ENCODE peak calls at places on chromosomes 2 and 18, in ten cellular contexts. S is ovary; G is Karpas-422; E is H1; U is upper lobe of right lung; J is neuronal stem cell; K is uterus; P is CD8-positive, alpha-beta memory T cell; H is heart left ventricle; W is mucosa of descending colon. L is an unnamed sample.

GRCh38 chr2:68043719-68044498 is 18.9 kb downstream of the C1D start:
- DNase-seq in G (no peak), K (no peak), W (no peak), U (no peak), P (no peak), S (no peak), J (no peak), E (no peak), H (no peak), L (no peak)

GRCh38 chr2:170715062-170715931 is at the start of gene SP5:
- DNase-seq in H (peak; percentile 19), K (peak; percentile 69), E (peak; percentile 83), U (peak; percentile 87), S (no peak), G (no peak), W (peak; percentile 71), P (peak; percentile 31), J (peak; percentile 84), L (peak; percentile 77)

GRCh38 chr2:101380376-101380775 is 6.9 kb downstream of the CREG2 start:
- DNase-seq in U (no peak), H (peak; percentile 54), P (no peak), W (no peak), G (no peak), S (no peak), K (peak; percentile 44), E (no peak), J (no peak), L (no peak)

GRCh38 chr2:63059434-63060078 is 8.9 kb downstream of the OTX1 start:
- DNase-seq in G (no peak), H (no peak), S (no peak), E (no peak), W (no peak), P (no peak), J (no peak), U (no peak), K (no peak), L (no peak)

GRCh38 chr2:53670351-53670750 is 97.3 kb upstream of the CHAC2 start:
- DNase-seq in S (no peak), U (no peak), J (no peak), P (no peak), W (no peak), E (no peak), H (no peak), G (no peak), K (peak; percentile 24), L (no peak)

GRCh38 chr2:234444888-234445287 is 52.0 kb downstream of the ARL4C start:
- DNase-seq in P (peak; percentile 65), U (no peak), E (no peak), K (no peak), S (no peak), W (peak; percentile 78), H (peak; percentile 60), J (no peak), G (peak; percentile 35), L (no peak)

GRCh38 chr18:25510096-25510495 is 158.1 kb upstream of the ZNF521 start:
- DNase-seq in K (no peak), S (no peak), E (no peak), H (no peak), J (no peak), U (no peak), P (no peak), W (no peak), G (no peak), L (no peak)

GRCh38 chr18:5951515-5952081 is 56.3 kb upstream of the TMEM200C start:
- DNase-seq in W (no peak), U (no peak), G (no peak), P (no peak), S (no peak), E (no peak), J (no peak), K (no peak), H (no peak), L (no peak)

GRCh38 chr2:96830064-96830562 is 13.7 kb downstream of the ANKRD23 start:
- DNase-seq in S (no peak), U (no peak), G (no peak), J (no peak), E (no peak), K (no peak), W (no peak), P (no peak), H (no peak), L (no peak)

GRCh38 chr2:96828874-96829273 is 12.8 kb downstream of the CNNM3 start:
- DNase-seq in J (no peak), U (no peak), P (no peak), G (no peak), S (no peak), K (no peak), W (peak; percentile 14), H (no peak), E (no peak), L (no peak)

GRCh38 chr2:96832401-96832750 is 11.4 kb downstream of the ANKRD23 start:
- DNase-seq in H (no peak), W (no peak), S (no peak), G (no peak), K (no peak), U (no peak), E (no peak), P (no peak), J (no peak), L (no peak)

GRCh38 chr2:96832751-96833507 is 10.9 kb downstream of the ANKRD23 start:
- DNase-seq in K (peak; percentile 49), G (no peak), E (peak; percentile 86), W (no peak), H (peak; percentile 64), J (peak; percentile 86), P (no peak), U (peak; percentile 82), S (peak; percentile 85), L (no peak)

GRCh38 chr2:96831679-96832078 is 12.1 kb downstream of the ANKRD23 start:
- DNase-seq in H (no peak), U (no peak), G (no peak), P (no peak), E (peak; percentile 52), W (no peak), J (no peak), K (no peak), S (no peak), L (no peak)
- H3K36me3 ChIP-seq in H (no peaks in the 10 kb centered on the region), U (peaks cover 84% of the 10 kb centered on the region), G (peaks cover 2% of the 10 kb centered on the region), P (peaks cover 56% of the 10 kb centered on the region), E (peaks cover 61% of the 10 kb centered on the region), W (peaks cover 8% of the 10 kb centered on the region), J (peaks cover 35% of the 10 kb centered on the region), K (no peaks in the 10 kb centered on the region), S (no peaks in the 10 kb centered on the region), L (peaks cover 58% of the 10 kb centered on the region)

DNA sequence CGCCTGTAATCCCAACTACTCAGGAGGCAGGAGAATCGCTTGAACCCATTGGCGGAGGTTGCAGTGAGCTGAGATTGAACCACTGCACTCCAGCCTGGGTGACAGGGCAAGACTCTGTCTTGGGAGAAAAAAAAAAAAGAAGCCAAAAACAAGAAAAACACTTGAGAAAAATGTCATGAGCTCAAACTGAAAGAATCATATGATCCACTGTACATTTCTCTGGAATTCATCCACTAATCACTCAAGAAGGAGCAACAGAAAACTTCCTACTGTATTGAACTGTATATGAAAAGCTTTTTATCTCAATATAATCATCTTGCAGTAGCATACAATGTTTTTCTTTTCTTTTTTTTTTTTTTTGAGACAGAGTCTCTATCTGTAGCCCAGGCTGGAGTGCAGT is 40.4 kb downstream of the EPG5 start:
- DNase-seq in W (no peak), K (no peak), P (no peak), J (no peak), H (no peak), E (no peak), S (no peak), G (no peak), U (no peak), L (no peak)
- H3K36me3 ChIP-seq in W (peaks cover 3% of the 10 kb centered on the region), K (no peaks in the 10 kb centered on the region), P (peaks cover 24% of the 10 kb centered on the region), J (peaks cover 2% of the 10 kb centered on the region), H (peaks cover 3% of the 10 kb centered on the region), E (peaks cover 29% of the 10 kb centered on the region), S (no peaks in the 10 kb centered on the region), G (peaks cover 32% of the 10 kb centered on the region), U (peaks cover 86% of the 10 kb centered on the region), L (peaks cover 37% of the 10 kb centered on the region)

DNA sequence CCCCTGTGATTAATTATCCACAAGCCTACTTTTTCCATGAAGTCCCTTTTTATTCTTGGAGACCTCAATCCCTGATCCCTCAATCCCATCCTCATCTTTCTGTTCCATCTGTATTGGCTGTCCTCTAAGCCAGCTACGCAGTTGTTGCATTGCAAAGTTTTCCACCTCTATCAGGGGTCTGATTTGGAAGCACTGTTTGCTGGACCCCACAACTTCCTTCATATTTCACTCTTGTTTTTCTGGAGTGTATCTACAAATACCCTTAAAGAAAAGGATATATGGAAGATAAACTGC is 22.4 kb downstream of the FN1 start:
- DNase-seq in P (no peak), E (no peak), J (no peak), K (no peak), G (no peak), W (no peak), S (no peak), H (no peak), U (no peak), L (no peak)
- H3K36me3 ChIP-seq in P (no peaks in the 10 kb centered on the region), E (peaks cover 10% of the 10 kb centered on the region), J (peaks cover 12% of the 10 kb centered on the region), K (no peaks in the 10 kb centered on the region), G (no peaks in the 10 kb centered on the region), W (no peaks in the 10 kb centered on the region), S (no peaks in the 10 kb centered on the region), H (no peaks in the 10 kb centered on the region), U (peaks cover 26% of the 10 kb centered on the region), L (no peaks in the 10 kb centered on the region)

GRCh38 chr2:131045925-131046579 is 47.2 kb downstream of the FAM168B start:
- DNase-seq in K (no peak), P (no peak), U (no peak), W (no peak), G (no peak), J (no peak), E (no peak), S (no peak), H (no peak), L (no peak)

GRCh38 chr2:131044757-131045150 is 48.5 kb downstream of the FAM168B start:
- DNase-seq in P (no peak), E (no peak), W (no peak), S (no peak), U (peak; percentile 39), J (no peak), H (peak; percentile 6), G (no peak), K (no peak), L (no peak)

GRCh38 chr2:131044078-131044756 is 49.0 kb downstream of the FAM168B start:
- DNase-seq in E (no peak), P (no peak), J (no peak), U (peak; percentile 45), S (no peak), K (no peak), W (no peak), G (no peak), H (no peak), L (no peak)

GRCh38 chr2:131046580-131047274 is 46.5 kb downstream of the FAM168B start:
- DNase-seq in W (no peak), E (no peak), S (no peak), P (no peak), G (no peak), U (no peak), H (no peak), J (no peak), K (no peak), L (no peak)

DNA sequence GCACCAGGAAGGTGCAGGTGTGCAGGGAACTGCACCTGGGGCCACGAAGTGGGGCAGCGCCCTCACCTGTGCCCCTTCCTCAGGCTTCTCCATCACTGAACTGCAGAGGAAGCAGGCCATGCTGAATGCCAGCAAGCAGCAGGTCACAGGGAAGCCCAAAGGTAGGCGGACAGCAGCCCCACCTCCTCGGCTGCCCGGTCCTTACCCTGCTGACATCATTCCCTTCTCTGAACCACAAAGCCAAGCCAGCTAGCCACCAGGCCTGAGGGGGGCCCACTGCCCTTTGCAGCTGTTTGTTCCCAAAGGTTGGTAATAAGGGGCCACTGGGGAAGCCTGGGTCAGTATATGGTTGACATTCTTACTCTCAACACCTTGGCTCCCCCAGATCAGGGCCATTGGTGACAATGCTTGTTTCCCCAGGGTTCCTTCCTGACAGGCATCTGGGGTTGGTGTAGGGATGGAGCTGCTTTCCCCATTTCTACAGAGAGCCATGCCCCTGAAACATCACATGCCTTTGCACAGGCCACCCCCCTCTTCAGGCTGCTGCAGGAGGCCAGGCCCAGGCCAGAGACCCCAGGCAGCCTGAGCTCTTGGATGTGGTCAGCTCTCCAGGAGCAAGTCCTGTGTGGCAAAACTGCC is 47.9 kb downstream of the FAM168B start:
- DNase-seq in U (peak; percentile 49), J (no peak), K (no peak), P (no peak), W (no peak), H (no peak), G (no peak), S (no peak), E (no peak), L (no peak)
- H3K36me3 ChIP-seq in U (peaks cover 39% of the 10 kb centered on the region), J (peaks cover 30% of the 10 kb centered on the region), K (no peaks in the 10 kb centered on the region), P (peaks cover 12% of the 10 kb centered on the region), W (no peaks in the 10 kb centered on the region), H (no peaks in the 10 kb centered on the region), G (peaks cover 8% of the 10 kb centered on the region), S (no peaks in the 10 kb centered on the region), E (peaks cover 29% of the 10 kb centered on the region), L (peaks cover 31% of the 10 kb centered on the region)

L was measured in HAP-1.